ENCODE peak calls at places on chromosome 1, in eight cellular contexts. O is HCT116; D is SJCRH30; Q is thoracic aorta; T is effector memory CD4-positive, alpha-beta T cell; M is neural progenitor cell; U is heart right ventricle; C is left ventricle myocardium inferior. N is an unnamed sample.

GRCh38 chr1:65836686-65837085 is 44.0 kb downstream of the PDE4B start:
- DNase-seq in C (no peak), U (no peak), O (no peak), T (no peak), Q (no peak), D (no peak), M (no peak), N (no peak)

GRCh38 chr1:83029916-83030315 is 969.0 kb downstream of the TTLL7 start:
- DNase-seq in D (no peak), C (no peak), Q (no peak), T (no peak), M (no peak), U (no peak), O (no peak), N (no peak)

GRCh38 chr1:161966076-161966475 is 57.6 kb downstream of the OLFML2B start:
- DNase-seq in C (no peak), M (no peak), D (no peak), O (no peak), T (no peak), U (no peak), Q (no peak), N (no peak)

GRCh38 chr1:226064168-226064815 is 1.8 kb downstream of the H3-3A start:
- DNase-seq in Q (no peak), U (no peak), T (peak; percentile 15), C (no peak), D (no peak), M (no peak), O (no peak), N (no peak)

GRCh38 chr1:27572019-27572678 is 31.8 kb downstream of the AHDC1 start:
- DNase-seq in O (no peak), Q (no peak), C (peak; percentile 16), T (no peak), U (no peak), D (peak; percentile 63), M (peak; percentile 69), N (no peak)

GRCh38 chr1:23639460-23639859 is 52.1 kb upstream of the RPL11 start:
- DNase-seq in T (no peak), D (peak; percentile 18), C (peak; percentile 18), M (no peak), Q (no peak), U (no peak), O (no peak), N (peak; percentile 34)

GRCh38 chr1:42442641-42443040 is 13.2 kb downstream of the ZMYND12 start:
- DNase-seq in O (no peak), D (no peak), Q (no peak), U (no peak), M (no peak), T (no peak), C (no peak), N (no peak)

GRCh38 chr1:33140153-33141149 is 41.4 kb downstream of the TRIM62 start:
- DNase-seq in U (no peak), T (no peak), C (no peak), D (peak; percentile 37), Q (no peak), M (peak; percentile 38), O (no peak), N (peak; percentile 60)

GRCh38 chr1:162889989-162890388 is 29.0 kb upstream of the CCDC190 start:
- DNase-seq in Q (no peak), C (no peak), U (no peak), T (no peak), D (no peak), M (no peak), O (no peak), N (no peak)

GRCh38 chr1:59146651-59147358 is 150.1 kb upstream of the FGGY start:
- DNase-seq in C (peak; percentile 66), T (peak; percentile 7), M (peak; percentile 66), Q (no peak), U (peak; percentile 71), O (no peak), D (no peak), N (no peak)

GRCh38 chr1:26409191-26409751 is 1.3 kb upstream of the LIN28A start:
- DNase-seq in U (no peak), D (no peak), M (peak; percentile 98), T (no peak), C (no peak), Q (no peak), O (no peak), N (peak; percentile 69)

GRCh38 chr1:19202396-19202795 is 7.7 kb downstream of the UBR4 start:
- DNase-seq in Q (no peak), U (no peak), D (no peak), M (no peak), O (no peak), T (no peak), C (no peak), N (no peak)

GRCh38 chr1:245874942-245875580 is 632.0 kb downstream of the SMYD3 start:
- DNase-seq in T (no peak), U (peak; percentile 70), Q (peak; percentile 4), D (no peak), M (no peak), C (peak; percentile 83), O (no peak), N (no peak)

GRCh38 chr1:10510520-10511493 is 36.1 kb downstream of the PEX14 start:
- DNase-seq in M (no peak), U (no peak), C (no peak), O (peak; percentile 24), Q (no peak), D (no peak), T (peak; percentile 62), N (no peak)

GRCh38 chr1:220251272-220251671 is 21.0 kb downstream of the RAB3GAP2 start:
- DNase-seq in U (no peak), O (no peak), M (no peak), D (no peak), C (no peak), T (no peak), Q (no peak), N (no peak)
- H3K9me3 ChIP-seq in U (peaks cover 29% of the 10 kb centered on the region), O (peaks cover 24% of the 10 kb centered on the region), M (peaks cover 27% of the 10 kb centered on the region), D (peaks cover 14% of the 10 kb centered on the region), C (peaks cover 22% of the 10 kb centered on the region), T (peaks cover 9% of the 10 kb centered on the region), Q (peaks cover 8% of the 10 kb centered on the region), N (peaks cover 9% of the 10 kb centered on the region)

GRCh38 chr1:202163281-202164270 is 3.2 kb upstream of the PTPN7 start:
- DNase-seq in O (no peak), C (no peak), M (no peak), D (no peak), T (no peak), Q (no peak), U (no peak), N (no peak)
- H3K4me3 ChIP-seq in O (no peak overlapping the region), C (no peak overlapping the region), M (no peak overlapping the region), D (no peak overlapping the region), T (peak overlapping the region; percentile 26), Q (no peak overlapping the region), U (no peak overlapping the region), N (no peak overlapping the region)

DNA sequence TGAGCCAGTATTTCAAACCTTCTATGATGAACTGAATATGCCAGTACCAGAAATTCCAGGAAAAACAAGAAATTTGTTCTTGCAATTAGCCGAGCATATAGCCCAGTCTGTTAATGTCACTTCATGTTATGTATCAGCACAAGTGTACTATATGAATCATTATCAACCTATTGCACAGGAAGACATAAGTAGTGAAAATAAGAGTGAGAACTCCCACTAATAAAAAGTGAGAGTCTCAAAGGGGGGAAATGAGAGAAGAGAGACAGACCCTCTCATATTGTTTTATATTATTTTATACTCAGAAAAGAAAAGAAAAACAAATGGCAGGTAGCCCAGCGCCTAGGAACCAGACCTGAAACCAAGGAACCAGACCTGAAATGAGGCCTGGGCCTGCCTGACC is 16.2 kb downstream of the JMJD4 start:
- DNase-seq in T (no peak), D (no peak), Q (no peak), U (no peak), O (no peak), C (no peak), M (no peak), N (no peak)
- H3K9me3 ChIP-seq in T (peaks cover 6% of the 10 kb centered on the region), D (peaks cover 17% of the 10 kb centered on the region), Q (peaks cover 38% of the 10 kb centered on the region), U (peaks cover 94% of the 10 kb centered on the region), O (peaks cover 15% of the 10 kb centered on the region), C (peaks cover 93% of the 10 kb centered on the region), M (no peaks in the 10 kb centered on the region), N (no peaks in the 10 kb centered on the region)

GRCh38 chr1:12348113-12348512 is 118.3 kb downstream of the VPS13D start:
- DNase-seq in Q (no peak), M (no peak), T (no peak), O (no peak), C (no peak), U (no peak), D (no peak), N (no peak)
- H3K4me3 ChIP-seq in Q (no peak overlapping the region), M (no peak overlapping the region), T (no peak overlapping the region), O (no peak overlapping the region), C (no peak overlapping the region), U (no peak overlapping the region), D (no peak overlapping the region), N (no peak overlapping the region)

DNA sequence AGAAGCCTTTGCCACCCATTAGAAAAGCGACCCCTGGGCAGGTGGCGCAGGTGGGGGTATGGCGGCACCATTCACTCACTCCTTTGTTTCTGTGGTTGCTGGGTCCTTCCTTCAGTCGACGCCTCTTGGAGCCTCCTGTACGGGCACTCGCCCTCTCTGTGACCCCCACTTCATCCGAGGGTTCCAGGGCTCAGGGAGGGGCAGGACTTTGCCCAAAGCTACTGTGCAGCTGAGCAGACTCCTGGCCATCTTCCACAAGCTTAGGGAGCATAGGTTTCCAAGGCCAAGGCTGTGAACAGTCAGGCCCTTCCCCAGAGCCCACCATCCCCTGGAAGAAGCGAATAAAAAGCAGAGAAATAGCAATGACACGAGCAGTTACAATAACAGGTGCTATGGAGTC is 190.7 kb upstream of the ARHGEF16 start:
- DNase-seq in Q (no peak), C (no peak), M (no peak), O (no peak), U (no peak), D (no peak), T (no peak), N (no peak)
- H3K9me3 ChIP-seq in Q (no peaks in the 10 kb centered on the region), C (no peaks in the 10 kb centered on the region), M (no peaks in the 10 kb centered on the region), O (no peaks in the 10 kb centered on the region), U (no peaks in the 10 kb centered on the region), D (no peaks in the 10 kb centered on the region), T (no peaks in the 10 kb centered on the region), N (no peaks in the 10 kb centered on the region)

DNA sequence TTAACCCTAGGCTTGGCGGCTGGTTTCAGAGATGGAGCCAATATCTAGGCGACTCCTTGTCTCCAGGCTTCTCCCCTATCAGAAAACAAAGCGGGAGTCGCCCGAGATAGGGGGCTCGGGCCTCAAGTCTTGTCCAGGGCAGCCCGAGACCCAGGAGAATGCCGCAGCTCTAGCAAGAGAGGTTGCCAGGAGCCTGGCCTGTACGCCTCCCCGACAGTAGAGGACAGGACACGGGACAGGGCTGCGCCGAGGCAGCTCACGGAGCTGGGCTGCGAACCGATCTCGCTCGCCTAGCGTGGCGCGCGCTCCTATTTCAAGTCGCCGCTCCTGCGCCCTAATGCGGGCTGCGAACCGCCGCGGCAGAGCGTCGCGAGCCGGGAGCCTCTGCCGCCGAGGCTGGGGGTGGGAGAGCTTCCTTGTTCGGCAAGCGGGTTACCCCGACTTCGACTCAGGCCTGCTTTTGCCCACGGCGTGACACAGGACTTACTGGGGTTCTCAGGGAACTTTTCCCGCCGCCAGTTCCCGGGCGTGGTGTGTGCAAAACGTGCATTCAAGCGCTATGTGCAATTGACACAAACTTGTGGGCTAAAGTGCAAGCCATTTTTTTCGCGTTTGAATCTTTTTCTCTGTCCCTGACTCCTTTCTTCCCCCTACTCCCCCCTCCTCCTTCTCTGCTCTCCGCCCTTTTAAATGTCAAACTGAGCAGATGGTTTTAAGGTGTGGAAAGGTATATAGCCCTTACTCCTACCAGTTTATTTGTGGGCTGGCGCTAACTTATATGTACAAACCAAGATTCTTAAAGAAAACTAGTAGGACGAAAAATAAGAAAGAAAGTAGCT is 2.4 kb upstream of the PROX1 start:
- DNase-seq in C (no peak), O (no peak), Q (no peak), T (no peak), U (no peak), M (peak; percentile 83), D (no peak), N (peak; percentile 32)
- H3K4me3 ChIP-seq in C (peak overlapping the region; percentile 75), O (no peak overlapping the region), Q (peak overlapping the region; percentile 42), T (no peak overlapping the region), U (peak overlapping the region; percentile 23), M (peak overlapping the region; percentile 77), D (no peak overlapping the region), N (peak overlapping the region; percentile 1)